ENCODE peak calls at places on chromosomes 3 and 15, in nine cellular contexts. U is A549, L is sigmoid colon, Q is ovary, P is transverse colon, F is suprapubic skin, S is Peyer's patch, Y is H1, J is heart left ventricle. X is an unnamed sample.

GRCh38 chr3:14324224-14324944 is 78.0 kb upstream of the SLC6A6 start:
- DNase-seq in U (no peak), L (no peak), Q (no peak), P (no peak), F (peak; percentile 31), S (peak; percentile 37), Y (no peak), J (no peak), X (no peak)

GRCh38 chr3:66803206-66803605 is 194.9 kb upstream of the KBTBD8 start:
- DNase-seq in U (no peak), L (no peak), Q (no peak), P (no peak), F (no peak), S (no peak), Y (no peak), J (no peak), X (no peak)

GRCh38 chr3:194025119-194025518 is 110.8 kb upstream of the HES1 start:
- DNase-seq in U (no peak), L (no peak), Q (no peak), P (no peak), F (no peak), S (no peak), Y (no peak), J (no peak), X (no peak)

GRCh38 chr3:28617821-28618220 is 269.2 kb upstream of the AZI2 start:
- DNase-seq in U (no peak), L (no peak), Q (no peak), P (no peak), F (no peak), S (no peak), Y (no peak), J (no peak), X (no peak)

GRCh38 chr3:145936986-145937385 is 224.0 kb downstream of the PLOD2 start:
- DNase-seq in U (no peak), L (no peak), Q (no peak), P (no peak), F (no peak), S (no peak), Y (no peak), J (no peak), X (no peak)

GRCh38 chr3:46102059-46102779 is 74.9 kb upstream of the XCR1 start:
- DNase-seq in U (no peak), L (no peak), Q (no peak), P (no peak), F (no peak), S (no peak), Y (no peak), J (no peak), X (no peak)

GRCh38 chr3:197953881-197954280 is 3.9 kb downstream of the RPL35A start:
- DNase-seq in U (no peak), L (no peak), Q (no peak), P (no peak), F (no peak), S (no peak), Y (no peak), J (peak; percentile 70), X (no peak)

GRCh38 chr3:120492103-120492502 is 41.3 kb upstream of the FSTL1 start:
- DNase-seq in U (no peak), L (no peak), Q (no peak), P (no peak), F (no peak), S (no peak), Y (no peak), J (no peak), X (no peak)

GRCh38 chr15:42079401-42079908 is 14.9 kb downstream of the PLA2G4D start:
- DNase-seq in U (no peak), L (peak; percentile 46), Q (no peak), P (no peak), F (no peak), S (no peak), Y (peak; percentile 57), J (no peak), X (no peak)

GRCh38 chr3:72287941-72288340 is 503.0 kb upstream of the PROK2 start:
- DNase-seq in U (no peak), L (no peak), Q (no peak), P (no peak), F (no peak), S (no peak), Y (no peak), J (no peak), X (no peak)

GRCh38 chr3:72288955-72289707 is 504.2 kb upstream of the PROK2 start:
- DNase-seq in U (no peak), L (peak; percentile 70), Q (peak; percentile 57), P (no peak), F (no peak), S (no peak), Y (no peak), J (no peak), X (no peak)

GRCh38 chr3:72289708-72290104 is 504.8 kb upstream of the PROK2 start:
- DNase-seq in U (no peak), L (no peak), Q (no peak), P (no peak), F (no peak), S (no peak), Y (no peak), J (no peak), X (no peak)

GRCh38 chr3:72295276-72295973 is 510.5 kb upstream of the PROK2 start:
- DNase-seq in U (no peak), L (no peak), Q (no peak), P (no peak), F (no peak), S (no peak), Y (no peak), J (no peak), X (no peak)

DNA sequence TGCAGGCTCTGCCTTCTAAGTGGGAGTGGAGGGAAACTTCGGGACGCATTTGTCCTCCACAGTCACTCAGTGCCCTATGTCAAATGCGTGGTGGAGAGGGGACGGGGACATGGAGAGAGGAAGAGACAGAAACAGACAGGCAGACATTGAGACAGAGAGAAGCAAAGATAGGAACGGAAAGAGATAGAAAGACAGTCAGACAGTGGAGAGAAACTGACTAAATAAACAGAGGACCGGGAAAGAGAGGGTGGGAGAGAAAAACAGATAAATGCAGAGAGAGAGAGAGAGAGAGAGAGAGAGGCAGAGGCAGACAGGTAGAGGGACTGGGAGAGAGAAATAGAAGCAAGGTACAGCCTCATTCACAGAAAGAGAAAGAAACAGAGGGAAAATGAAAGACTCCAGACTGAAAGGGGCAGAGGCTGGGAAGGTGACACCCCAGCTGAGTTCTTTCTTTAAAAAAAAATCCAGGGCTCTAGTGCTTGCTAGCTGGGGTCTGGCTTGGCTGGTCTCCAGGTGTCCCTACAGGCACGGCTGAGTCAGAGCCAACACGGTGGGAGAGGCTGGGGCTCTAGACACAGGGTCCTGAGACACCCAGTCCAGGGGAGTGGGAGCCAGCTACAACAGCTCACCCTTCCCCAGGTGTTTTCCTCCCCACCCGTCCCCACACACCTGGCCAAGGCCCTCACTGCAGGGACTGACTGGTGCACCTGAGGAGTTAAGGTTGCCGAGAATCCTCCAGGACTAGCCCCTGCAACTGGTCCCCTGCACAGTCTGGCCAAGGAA is 506.1 kb upstream of the PROK2 start:
- DNase-seq in U (no peak), L (no peak), Q (no peak), P (no peak), F (no peak), S (no peak), Y (no peak), J (no peak), X (no peak)
- H3K4me3 ChIP-seq in U (no peak overlapping the region), L (no peak overlapping the region), Q (no peak overlapping the region), P (no peak overlapping the region), F (no peak overlapping the region), S (no peak overlapping the region), Y (no peak overlapping the region), J (no peak overlapping the region), X (no peak overlapping the region)

GRCh38 chr3:9945358-9945757 is 6.8 kb downstream of the PRRT3 start:
- DNase-seq in U (no peak), L (no peak), Q (peak; percentile 33), P (no peak), F (no peak), S (no peak), Y (no peak), J (no peak), X (no peak)

GRCh38 chr3:9948586-9948985 is 3.6 kb downstream of the PRRT3 start:
- DNase-seq in U (no peak), L (no peak), Q (no peak), P (no peak), F (no peak), S (no peak), Y (no peak), J (no peak), X (no peak)

GRCh38 chr3:9944271-9944670 is 7.9 kb downstream of the PRRT3 start:
- DNase-seq in U (no peak), L (no peak), Q (no peak), P (no peak), F (no peak), S (no peak), Y (no peak), J (no peak), X (no peak)

GRCh38 chr3:9947025-9947995 is 4.9 kb downstream of the PRRT3 start:
- DNase-seq in U (peak; percentile 89), L (peak; percentile 91), Q (peak; percentile 77), P (peak; percentile 80), F (peak; percentile 72), S (peak; percentile 89), Y (peak; percentile 86), J (peak; percentile 63), X (peak; percentile 40)

GRCh38 chr3:9946112-9947024 is 5.8 kb downstream of the PRRT3 start:
- DNase-seq in U (peak; percentile 95), L (peak; percentile 96), Q (peak; percentile 94), P (peak; percentile 91), F (peak; percentile 92), S (peak; percentile 93), Y (peak; percentile 89), J (peak; percentile 88), X (peak; percentile 66)
- TF ChIP-seq POLR2A in U (peak; percentile 70), L (peak; percentile 41), Q (peak; percentile 38), P (peak; percentile 64), F (no peak), S (peak; percentile 50), Y (peak; percentile 69), J (no peak), X (no peak)

GRCh38 chr3:67853520-67853919 is 199.1 kb upstream of the SUCLG2 start:
- DNase-seq in U (no peak), L (no peak), Q (no peak), P (no peak), F (no peak), S (no peak), Y (no peak), J (no peak), X (no peak)
- TF ChIP-seq CTCF in U (no peak), L (no peak), Q (no peak), P (no peak), F (no peak), S (no peak), Y (no peak), J (no peak), X (no peak)

DNA sequence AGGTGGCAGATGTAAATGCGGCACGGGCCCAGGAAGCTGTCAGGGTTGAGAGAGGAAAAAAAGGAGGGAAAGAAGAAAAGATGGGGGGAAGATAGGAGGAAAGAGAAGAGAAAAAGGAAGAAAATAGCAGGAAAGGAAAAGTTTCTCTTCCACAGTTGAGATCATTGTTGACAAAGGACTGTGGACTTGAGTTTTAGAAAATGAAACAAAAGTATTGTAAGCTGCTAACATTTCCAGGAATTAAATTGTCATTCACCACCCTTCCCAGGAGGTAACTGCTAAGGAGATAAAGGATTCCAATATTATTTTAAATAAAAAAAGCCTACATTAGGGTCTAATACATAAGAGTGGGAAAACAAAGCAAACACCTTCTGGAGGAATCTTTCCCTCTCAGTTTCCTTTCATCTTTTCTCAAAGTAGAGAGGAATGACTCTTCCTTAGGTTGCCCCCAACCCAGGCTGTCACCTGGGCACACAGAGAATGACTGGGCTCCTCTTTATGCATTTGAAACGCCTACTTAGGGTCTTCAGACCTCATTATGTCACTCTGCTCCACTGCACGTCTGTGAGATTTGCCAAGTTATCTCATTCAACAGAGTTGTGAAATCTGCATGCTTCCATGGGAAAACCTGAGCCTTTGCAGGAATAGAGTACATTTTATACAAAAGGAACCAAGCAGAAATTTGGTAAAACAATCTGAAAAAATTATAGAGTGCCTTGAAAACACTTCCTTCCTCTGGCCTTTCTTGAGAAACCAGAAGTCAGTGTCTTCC is 194.0 kb downstream of the TNIK start:
- DNase-seq in U (no peak), L (no peak), Q (no peak), P (no peak), F (no peak), S (no peak), Y (no peak), J (no peak), X (no peak)
- H3K4me3 ChIP-seq in U (no peak overlapping the region), L (no peak overlapping the region), Q (no peak overlapping the region), P (no peak overlapping the region), F (no peak overlapping the region), S (no peak overlapping the region), Y (no peak overlapping the region), J (no peak overlapping the region), X (no peak overlapping the region)

X was measured in tibial nerve.